ENCODE peak calls at places on chromosomes 6 and 20, in four cellular contexts. I, D, P and R are unnamed samples.
A peak's percentile ranks its signal among the peaks of the same experiment; 100 is the strongest.

GRCh38 chr6:170067257-170067656 is 223.6 kb downstream of the DLL1 start:
- DNase-seq in D (peak; percentile 13), P (no peak), I (no peak), R (no peak)

GRCh38 chr20:8640461-8640860 is 428.4 kb upstream of the PLCB4 start:
- DNase-seq in P (no peak), I (no peak), D (no peak), R (no peak)

GRCh38 chr6:125749112-125749863 is at the start of gene HEY2:
- DNase-seq in I (peak; percentile 90), D (peak; percentile 93), P (peak; percentile 83), R (peak; percentile 95)

GRCh38 chr6:119157495-119157827 is 79.0 kb upstream of the FAM184A start:
- DNase-seq in P (no peak), I (no peak), D (no peak), R (no peak)

GRCh38 chr6:77876300-77876699 is 223.5 kb downstream of the MEI4 start:
- DNase-seq in P (no peak), D (no peak), I (no peak), R (no peak)

GRCh38 chr6:37600287-37600916 is 97.3 kb downstream of the MDGA1 start:
- DNase-seq in D (no peak), P (no peak), I (no peak), R (no peak)

GRCh38 chr6:92270365-92270764 is 1149.0 kb downstream of the EPHA7 start:
- DNase-seq in P (no peak), D (no peak), I (no peak), R (no peak)

GRCh38 chr6:5036309-5036708 is 32.5 kb upstream of the RPP40 start:
- DNase-seq in P (peak; percentile 12), I (peak; percentile 52), D (no peak), R (no peak)

GRCh38 chr6:149012040-149012545 is 265.3 kb downstream of the UST start:
- DNase-seq in I (no peak), P (peak; percentile 11), D (no peak), R (peak; percentile 84)

GRCh38 chr6:71294121-71294523 is 5.5 kb downstream of the OGFRL1 start:
- DNase-seq in I (no peak), D (no peak), P (peak; percentile 24), R (peak; percentile 74)

GRCh38 chr6:73739097-73739496 is 43.1 kb downstream of the CD109 start:
- DNase-seq in I (no peak), P (peak; percentile 79), D (no peak), R (peak; percentile 86)

GRCh38 chr20:49348563-49348962 is 70.7 kb upstream of the ZNFX1 start:
- DNase-seq in D (no peak), I (no peak), P (no peak), R (no peak)

DNA sequence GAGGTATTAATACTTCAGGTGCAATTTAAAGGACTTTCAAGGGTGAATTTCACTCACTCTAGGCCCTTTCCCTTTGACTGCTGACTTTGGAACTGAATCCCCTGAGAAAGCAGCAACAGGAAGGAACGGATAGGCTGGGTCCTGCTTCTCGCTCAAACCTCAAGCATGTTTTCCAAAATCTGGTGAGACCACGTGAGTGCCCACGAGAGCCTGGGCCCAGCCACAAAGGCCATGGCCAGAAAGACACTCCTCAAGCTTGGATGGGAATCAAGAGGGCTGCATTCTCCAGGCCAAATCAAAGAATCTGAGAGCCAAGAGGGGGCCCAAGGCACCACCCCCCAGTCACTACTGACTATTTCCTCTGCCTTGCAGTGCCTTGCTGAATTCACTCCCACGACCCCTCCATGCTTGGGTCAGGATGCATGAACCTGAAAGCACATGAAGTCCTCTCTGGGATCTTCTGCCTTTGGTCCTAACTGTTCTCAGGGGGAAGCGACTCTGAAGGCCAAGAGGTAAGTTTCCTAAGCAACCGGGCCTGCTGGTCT is 146.1 kb downstream of the NFATC2 start:
- DNase-seq in I (no peak), D (no peak), P (no peak), R (no peak)
- H3K4me1 ChIP-seq in I (no peaks in the 10 kb centered on the region), D (peaks cover 11% of the 10 kb centered on the region), P (peaks cover 21% of the 10 kb centered on the region), R (no peaks in the 10 kb centered on the region)

DNA sequence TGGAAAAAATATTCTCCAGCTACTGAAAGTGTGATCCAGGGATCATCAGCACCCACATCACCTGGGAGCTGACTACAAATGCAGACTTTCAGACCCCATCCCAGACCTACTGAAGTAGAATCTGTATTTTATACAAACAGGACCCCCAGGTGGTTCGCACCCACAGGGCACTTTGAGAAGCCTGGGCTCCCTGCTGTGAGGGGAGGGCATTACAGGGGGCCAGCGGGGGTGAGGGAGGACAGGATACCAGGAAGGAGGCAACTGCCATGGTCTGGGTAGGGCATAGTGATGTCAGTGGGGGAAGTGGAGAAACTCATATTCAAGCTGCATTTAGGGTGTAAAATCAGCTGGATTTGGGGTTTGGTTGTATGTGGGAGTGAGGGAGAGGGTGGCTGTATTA is 2.0 kb upstream of the ADA start:
- DNase-seq in P (no peak), D (no peak), I (no peak), R (no peak)
- H3K9ac ChIP-seq in P (no peak overlapping the region), D (no peak overlapping the region), I (no peak overlapping the region), R (peak overlapping the region; percentile 60)

GRCh38 chr6:107819217-107819616 is 4.9 kb downstream of the SCML4 start:
- DNase-seq in I (no peak), D (peak; percentile 27), P (no peak), R (no peak)

GRCh38 chr6:107821591-107821990 is 2.5 kb downstream of the SCML4 start:
- DNase-seq in P (no peak), D (no peak), I (no peak), R (no peak)

GRCh38 chr6:107820571-107821261 is 3.4 kb downstream of the SCML4 start:
- DNase-seq in P (peak; percentile 24), D (peak; percentile 42), I (no peak), R (peak; percentile 14)

GRCh38 chr6:107818272-107818671 is 5.8 kb downstream of the SCML4 start:
- DNase-seq in P (no peak), D (no peak), I (no peak), R (no peak)

DNA sequence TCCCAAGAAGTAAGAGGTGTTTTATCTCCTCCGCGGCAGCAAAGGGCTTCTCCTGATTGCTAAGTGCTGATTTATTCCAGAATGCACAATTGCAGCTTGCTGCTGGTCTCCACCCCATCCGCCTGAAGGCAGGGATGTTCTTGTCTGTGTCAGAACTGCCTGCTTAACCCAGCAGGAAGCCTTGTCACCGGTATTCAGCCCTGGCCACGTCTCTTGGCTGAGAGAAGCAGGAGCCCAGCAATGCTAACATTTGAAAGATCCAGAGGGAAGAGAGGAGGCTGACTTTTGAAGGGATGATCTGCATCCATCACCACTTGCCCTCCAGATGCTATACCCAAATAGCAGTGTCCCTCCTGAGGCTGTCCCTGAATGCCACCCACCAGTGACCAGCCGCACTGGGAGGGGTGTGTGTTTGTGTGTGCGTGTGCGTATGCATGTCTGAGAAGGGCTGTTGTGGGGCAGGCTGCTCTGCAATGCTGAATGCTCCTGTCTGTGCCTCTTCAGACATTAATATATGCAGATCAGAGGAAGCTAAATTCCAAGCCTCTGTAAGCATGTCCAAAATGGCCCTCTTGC is 4.0 kb downstream of the SCML4 start:
- DNase-seq in I (no peak), D (peak; percentile 49), P (no peak), R (peak; percentile 19)
- H3K4me3 ChIP-seq in I (no peak overlapping the region), D (no peak overlapping the region), P (no peak overlapping the region), R (peak overlapping the region; percentile 72)

GRCh38 chr6:47362857-47363461 is 53.3 kb upstream of the TNFRSF21 start:
- DNase-seq in I (no peak), D (no peak), P (no peak), R (no peak)

GRCh38 chr6:47357827-47358226 is 48.1 kb upstream of the TNFRSF21 start:
- DNase-seq in P (no peak), D (no peak), I (no peak), R (no peak)

GRCh38 chr6:47363736-47364135 is 54.0 kb upstream of the TNFRSF21 start:
- DNase-seq in D (no peak), I (no peak), P (no peak), R (no peak)

GRCh38 chr6:47358440-47359225 is 48.9 kb upstream of the TNFRSF21 start:
- DNase-seq in P (no peak), I (no peak), D (no peak), R (no peak)

DNA sequence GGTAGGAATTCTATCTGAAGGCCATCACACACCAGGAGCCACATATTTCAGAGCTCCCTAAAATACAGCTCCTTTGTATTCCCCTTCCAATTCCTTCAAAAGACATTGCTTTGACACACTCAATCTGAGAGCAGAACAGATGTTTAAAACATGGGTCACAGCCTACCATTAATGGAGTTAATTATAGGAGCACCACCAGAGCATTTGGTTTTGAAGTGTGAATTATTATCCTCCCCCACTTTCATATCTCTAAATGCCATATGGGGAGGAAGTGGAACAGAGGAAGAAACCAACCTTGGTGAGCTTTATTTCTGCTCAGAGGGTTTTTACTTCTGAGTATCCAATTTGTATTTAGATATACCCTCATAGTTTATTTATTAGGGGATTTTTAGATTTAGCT is 50.7 kb upstream of the TNFRSF21 start:
- DNase-seq in I (no peak), D (no peak), P (no peak), R (no peak)
- H3K4me1 ChIP-seq in I (no peaks in the 10 kb centered on the region), D (no peaks in the 10 kb centered on the region), P (no peaks in the 10 kb centered on the region), R (no peaks in the 10 kb centered on the region)

DNA sequence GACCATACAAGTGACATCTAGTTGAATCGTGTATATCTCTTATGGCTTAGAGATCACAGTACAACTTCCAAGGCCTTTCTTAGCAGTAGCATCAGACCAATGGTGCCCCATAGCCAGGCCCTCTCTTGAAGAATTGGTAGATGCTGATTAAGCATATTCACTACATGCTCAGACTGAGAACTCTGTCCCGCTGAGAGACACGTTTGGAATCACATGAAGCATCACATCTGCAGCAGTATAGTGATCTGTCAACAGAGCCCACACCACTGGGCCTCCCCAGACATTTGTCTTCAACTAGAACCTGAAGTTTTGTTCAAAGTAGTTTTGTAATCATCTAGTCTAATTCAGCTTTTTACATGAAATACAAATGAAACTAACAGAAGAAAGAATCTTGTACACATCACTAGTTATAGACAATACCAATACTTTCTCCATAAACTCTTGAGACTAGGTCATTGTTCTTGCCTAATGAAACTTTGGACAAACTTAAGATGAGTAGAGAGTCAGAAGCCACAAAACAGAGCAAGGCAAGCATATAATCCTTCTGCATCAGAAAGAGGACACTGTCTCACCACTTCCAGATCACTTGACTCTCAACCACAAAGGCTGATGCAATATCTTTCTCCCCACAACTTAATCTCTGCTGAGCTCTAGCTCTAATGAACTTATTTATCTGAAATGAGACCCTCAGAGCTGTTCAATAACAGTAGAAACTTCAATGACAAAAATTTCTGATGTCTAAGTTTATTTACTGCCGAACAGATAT is 182.7 kb downstream of the TBX18 start:
- DNase-seq in P (no peak), I (no peak), D (no peak), R (peak; percentile 63)
- H3K9ac ChIP-seq in P (no peak overlapping the region), I (no peak overlapping the region), D (no peak overlapping the region), R (peak overlapping the region; percentile 30)

GRCh38 chr6:28206527-28207243 is 18.4 kb upstream of the ZSCAN9 start:
- DNase-seq in P (no peak), I (no peak), D (no peak), R (no peak)

GRCh38 chr6:28207244-28208179 is 17.6 kb upstream of the ZSCAN9 start:
- DNase-seq in P (peak; percentile 49), D (peak; percentile 73), I (peak; percentile 53), R (peak; percentile 44)

GRCh38 chr6:28209753-28210535 is 15.1 kb upstream of the ZSCAN9 start:
- DNase-seq in P (no peak), D (no peak), I (no peak), R (no peak)

GRCh38 chr6:28205879-28206278 is 19.2 kb upstream of the ZSCAN9 start:
- DNase-seq in I (no peak), D (no peak), P (no peak), R (no peak)

GRCh38 chr6:28208180-28208659 is 16.9 kb upstream of the ZSCAN9 start:
- DNase-seq in D (peak; percentile 55), P (no peak), I (no peak), R (peak; percentile 17)
- H3K4me3 ChIP-seq in D (peak overlapping the region; percentile 31), P (peak overlapping the region; percentile 33), I (peak overlapping the region; percentile 24), R (peak overlapping the region; percentile 85)

GRCh38 chr6:140345935-140346334 is 971.5 kb upstream of the CITED2 start:
- DNase-seq in I (no peak), P (no peak), D (no peak), R (no peak)
- H3K4me1 ChIP-seq in I (no peaks in the 10 kb centered on the region), P (peaks cover 40% of the 10 kb centered on the region), D (no peaks in the 10 kb centered on the region), R (peaks cover 24% of the 10 kb centered on the region)

GRCh38 chr6:26474439-26474881 is 16.7 kb downstream of the BTN2A1 start:
- DNase-seq in I (no peak), P (no peak), D (no peak), R (no peak)
- H3K9ac ChIP-seq in I (peak overlapping the region; percentile 52), P (peak overlapping the region; percentile 90), D (no peak overlapping the region), R (peak overlapping the region; percentile 87)